ENCODE peak calls at places on chromosomes 12 and 14, in six cellular contexts. O is K562, V is GM12891, U is HepG2, B is GM12878, G is H1. Z is an unnamed sample.

GRCh38 chr12:15044461-15044860 is 71.6 kb downstream of the PDE6H start:
- DNase-seq in B (no peak), U (no peak), G (no peak), O (no peak), V (no peak), Z (no peak)

GRCh38 chr12:58889557-58889956 is 30.7 kb downstream of the LRIG3 start:
- DNase-seq in V (no peak), G (no peak), U (no peak), O (no peak), B (no peak), Z (no peak)

GRCh38 chr14:94341654-94342333 is 18.7 kb upstream of the SERPINA6 start:
- DNase-seq in V (no peak), G (no peak), U (no peak), B (no peak), O (no peak), Z (no peak)

GRCh38 chr12:70853326-70853725 is 67.2 kb downstream of the PTPRR start:
- DNase-seq in U (peak; percentile 2), G (no peak), O (no peak), V (no peak), B (no peak), Z (no peak)

GRCh38 chr14:81221579-81222102 is 882 bp upstream of the GTF2A1 start:
- DNase-seq in G (no peak), U (no peak), B (no peak), V (no peak), O (no peak), Z (no peak)

GRCh38 chr12:116395381-116395780 is 117.9 kb upstream of the MED13L start:
- DNase-seq in U (no peak), V (no peak), B (no peak), G (no peak), O (no peak), Z (no peak)

GRCh38 chr12:81558031-81558430 is 201.1 kb downstream of the PPFIA2 start:
- DNase-seq in U (no peak), B (no peak), G (no peak), O (no peak), V (no peak), Z (no peak)

GRCh38 chr12:117387832-117388231 is 26.4 kb upstream of the NOS1 start:
- DNase-seq in O (no peak), G (no peak), U (no peak), V (no peak), B (no peak), Z (no peak)

GRCh38 chr14:57962293-57962996 is 96.6 kb upstream of the SLC35F4 start:
- DNase-seq in V (no peak), G (peak; percentile 66), B (no peak), O (no peak), U (no peak), Z (no peak)

GRCh38 chr12:22286569-22286968 is 47.9 kb downstream of the ST8SIA1 start:
- DNase-seq in O (no peak), B (no peak), G (no peak), V (no peak), U (no peak), Z (no peak)

GRCh38 chr14:85527458-85527857 is 2.5 kb upstream of the FLRT2 start:
- DNase-seq in U (no peak), B (no peak), V (no peak), O (no peak), G (no peak), Z (no peak)

GRCh38 chr12:119512772-119513497 is 80.6 kb upstream of the TMEM233 start:
- DNase-seq in U (peak; percentile 9), G (peak; percentile 59), O (peak; percentile 56), B (no peak), V (no peak), Z (no peak)

GRCh38 chr12:6376079-6376941 is 947 bp upstream of the SCNN1A start:
- DNase-seq in O (peak; percentile 39), V (no peak), U (peak; percentile 64), B (no peak), G (peak; percentile 74), Z (no peak)

GRCh38 chr12:106123551-106123991 is 15.2 kb downstream of the NUAK1 start:
- DNase-seq in U (no peak), G (no peak), B (no peak), O (no peak), V (no peak), Z (no peak)

GRCh38 chr12:55703288-55703687 is 4.4 kb downstream of the ITGA7 start:
- DNase-seq in V (no peak), O (no peak), U (no peak), G (no peak), B (no peak), Z (no peak)

GRCh38 chr14:96693252-96693820 is 103.8 kb upstream of the VRK1 start:
- DNase-seq in B (no peak), O (no peak), G (no peak), V (no peak), U (no peak), Z (no peak)

GRCh38 chr12:6218526-6218925 is 18.3 kb downstream of the CD9 start:
- DNase-seq in O (no peak), U (no peak), B (no peak), G (no peak), V (no peak), Z (no peak)

GRCh38 chr14:54220122-54220691 is 176.6 kb upstream of the CDKN3 start:
- DNase-seq in U (no peak), G (peak; percentile 63), V (no peak), B (no peak), O (no peak), Z (no peak)

GRCh38 chr14:95948608-95949007 is 72.0 kb downstream of the TUNAR start:
- DNase-seq in B (no peak), O (no peak), G (no peak), V (no peak), U (no peak), Z (no peak)

GRCh38 chr14:87615822-87616679 is 376.9 kb downstream of the GALC start:
- DNase-seq in U (peak; percentile 44), O (peak; percentile 52), V (peak; percentile 24), B (no peak), G (peak; percentile 83), Z (peak; percentile 15)

GRCh38 chr14:69038449-69039286 is 59.6 kb upstream of the ACTN1 start:
- DNase-seq in B (no peak), G (no peak), O (no peak), V (no peak), U (no peak), Z (no peak)

GRCh38 chr14:54597795-54598443 is 31.0 kb downstream of the SAMD4A start:
- DNase-seq in G (no peak), U (no peak), B (no peak), O (peak; percentile 43), V (no peak), Z (no peak)

DNA sequence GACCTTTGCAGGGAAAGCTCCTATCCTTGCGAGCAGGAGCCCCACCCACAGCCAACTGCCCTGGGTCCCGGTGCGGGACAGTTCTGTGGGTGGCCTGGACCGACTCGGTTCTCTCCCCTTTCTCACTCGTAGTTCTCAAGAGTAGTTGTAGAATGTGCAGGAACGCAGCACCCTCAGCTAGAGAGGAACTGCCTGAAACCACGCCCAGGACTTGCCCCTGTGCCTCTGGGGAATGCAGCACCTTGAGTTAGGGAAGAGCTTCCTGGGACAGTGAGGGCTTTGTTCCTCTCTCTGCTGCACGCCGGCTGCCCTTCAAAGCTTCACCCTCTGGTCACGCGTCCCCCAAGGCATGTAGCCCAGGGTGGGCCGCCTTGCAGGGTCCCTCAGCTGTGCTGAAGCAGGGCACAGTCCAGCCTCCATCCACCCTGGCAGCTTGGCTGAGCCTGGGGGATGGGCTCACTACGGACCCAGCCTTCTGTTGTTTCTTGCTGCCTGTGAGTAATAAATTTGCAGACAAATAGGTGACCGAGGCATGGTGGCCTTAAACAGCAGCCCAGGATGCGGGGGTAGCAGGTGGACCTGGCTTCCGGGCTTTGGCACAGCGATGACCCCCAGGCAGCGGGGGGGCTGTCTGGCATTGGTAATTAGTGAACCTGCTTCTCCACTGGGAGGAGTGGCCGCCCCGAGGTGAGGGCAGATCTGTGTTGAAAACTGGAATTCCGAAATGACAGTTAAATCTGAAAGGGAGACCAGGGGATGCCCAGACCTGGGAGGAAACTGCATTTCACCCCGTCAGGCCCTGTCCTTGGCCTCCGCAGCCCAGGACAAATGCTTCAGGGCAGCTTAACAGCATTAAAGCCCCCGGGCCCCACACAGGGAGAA is 264.8 kb downstream of the ADGRD1 start:
- DNase-seq in O (peak; percentile 30), V (no peak), G (peak; percentile 63), U (no peak), B (no peak), Z (no peak)
- TF ChIP-seq TAF1 in O (no peak), V (no peak), G (no peak), U (no peak), B (no peak), Z (no peak)

DNA sequence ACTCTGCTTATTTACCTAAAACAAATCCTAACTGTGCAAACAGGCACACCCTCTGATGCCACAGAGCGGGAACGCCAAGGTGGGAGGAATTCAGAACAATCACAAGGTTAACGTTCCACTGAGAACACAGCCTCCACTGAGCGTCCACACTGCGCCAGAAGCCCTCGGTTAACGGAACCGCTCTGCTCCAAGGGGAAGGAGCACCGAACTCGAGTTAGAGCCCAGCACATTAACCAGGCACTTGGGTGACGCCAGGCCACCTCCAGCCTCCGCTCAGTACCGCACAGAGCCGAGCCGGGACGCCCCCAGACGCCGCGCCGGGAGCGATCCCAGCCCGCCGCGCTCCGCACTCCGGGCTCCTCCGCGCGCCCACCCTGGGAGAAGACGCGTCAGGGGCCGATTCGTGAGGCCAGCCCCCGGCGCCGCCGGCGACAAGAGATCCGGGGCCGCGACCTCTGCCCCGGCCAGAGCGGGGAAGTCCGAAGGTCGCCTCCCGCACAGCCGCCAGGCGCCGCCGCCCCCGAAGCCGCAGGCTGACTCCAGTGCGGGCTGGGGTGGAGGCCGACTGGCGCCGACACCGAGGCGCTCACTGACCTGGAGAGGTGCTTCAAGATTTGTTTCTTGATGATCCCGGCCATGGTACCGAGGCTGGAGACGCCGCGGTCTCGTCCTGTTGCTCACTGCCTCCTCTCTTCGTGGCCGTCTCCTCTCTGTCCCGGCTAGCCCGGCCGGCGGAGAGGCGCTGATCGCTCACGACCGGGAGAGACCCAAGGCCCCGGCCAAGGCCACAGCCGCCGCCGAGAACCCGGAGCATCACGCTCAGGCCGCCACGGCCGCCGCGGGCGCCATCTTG is 450 bp downstream of the BLTP3B start:
- DNase-seq in G (peak; percentile 79), V (no peak), B (no peak), U (peak; percentile 72), O (peak; percentile 60), Z (no peak)
- TF ChIP-seq POLR2A in G (peak; percentile 99), V (peak; percentile 95), B (peak; percentile 97), U (peak; percentile 87), O (peak; percentile 84), Z (peak; percentile 93)

GRCh38 chr14:48537600-48537999 is 862.2 kb upstream of the MDGA2 start:
- DNase-seq in O (no peak), B (no peak), V (no peak), U (no peak), G (no peak), Z (no peak)
- TF ChIP-seq POLR2AphosphoS5 in O (no peak), B (no peak), V (no peak), U (no peak), G (no peak), Z (no peak)

GRCh38 chr14:50122291-50122690 is 5.9 kb upstream of the VCPKMT start:
- DNase-seq in U (no peak), O (no peak), V (no peak), G (no peak), B (no peak), Z (no peak)
- TF ChIP-seq TAF1 in U (no peak), O (no peak), V (no peak), G (no peak), B (no peak), Z (no peak)

GRCh38 chr14:102509744-102510615 is at the start of gene ANKRD9:
- DNase-seq in O (peak; percentile 87), G (peak; percentile 94), V (peak; percentile 98), U (peak; percentile 85), B (peak; percentile 30), Z (peak; percentile 98)
- TF ChIP-seq POLR2A in O (no peak), G (no peak), V (no peak), U (no peak), B (peak; percentile 54), Z (no peak)

GRCh38 chr12:11798856-11799530 is 149.5 kb downstream of the ETV6 start:
- DNase-seq in B (no peak), V (no peak), U (peak; percentile 29), O (peak; percentile 19), G (no peak), Z (no peak)
- TF ChIP-seq POLR2AphosphoS5 in B (no peak), V (no peak), U (no peak), O (peak; percentile 46), G (no peak), Z (no peak)